ENCODE peak calls at places on chromosomes 5 and 9, in five cellular contexts. W, H, Z, J and R are unnamed samples.

GRCh38 chr5:158020555-158021418 is 161.8 kb upstream of the CLINT1 start:
- DNase-seq in W (no peak), H (no peak), Z (no peak), J (no peak), R (no peak)

GRCh38 chr5:1747079-1747802 is 52.4 kb downstream of the MRPL36 start:
- DNase-seq in W (no peak), H (no peak), Z (no peak), J (no peak), R (no peak)

GRCh38 chr9:81552571-81552970 is 136.8 kb downstream of the TLE1 start:
- DNase-seq in W (no peak), H (no peak), Z (no peak), J (no peak), R (no peak)

GRCh38 chr5:127335381-127335780 is 44.8 kb downstream of the MEGF10 start:
- DNase-seq in W (no peak), H (no peak), Z (no peak), J (no peak), R (no peak)

GRCh38 chr9:114909657-114910056 is 20.7 kb downstream of the TNFSF8 start:
- DNase-seq in W (no peak), H (no peak), Z (no peak), J (no peak), R (no peak)

GRCh38 chr9:137688725-137689124 is 69.9 kb downstream of the EHMT1 start:
- DNase-seq in W (no peak), H (no peak), Z (no peak), J (no peak), R (no peak)

GRCh38 chr9:76218868-76219462 is 175.3 kb downstream of the RFK start:
- DNase-seq in W (no peak), H (no peak), Z (no peak), J (no peak), R (no peak)

GRCh38 chr9:81685763-81686613 is 3.4 kb downstream of the TLE1 start:
- DNase-seq in W (peak; percentile 36), H (no peak), Z (no peak), J (no peak), R (no peak)

GRCh38 chr5:9233712-9234111 is 312.2 kb downstream of the SEMA5A start:
- DNase-seq in W (no peak), H (no peak), Z (no peak), J (no peak), R (no peak)

GRCh38 chr5:120516799-120517198 is 52.7 kb downstream of the PRR16 start:
- DNase-seq in W (no peak), H (no peak), Z (no peak), J (no peak), R (no peak)

GRCh38 chr5:58482536-58482935 is 8.7 kb upstream of the GAPT start:
- DNase-seq in W (no peak), H (no peak), Z (no peak), J (no peak), R (no peak)

GRCh38 chr9:129317179-129318011 is 139.3 kb upstream of the IER5L start:
- DNase-seq in W (peak; percentile 55), H (no peak), Z (no peak), J (no peak), R (no peak)

GRCh38 chr5:81544351-81545001 is 150.5 kb upstream of the ACOT12 start:
- DNase-seq in W (no peak), H (no peak), Z (no peak), J (no peak), R (no peak)

GRCh38 chr9:73643379-73644013 is 491.8 kb downstream of the ANXA1 start:
- DNase-seq in W (peak; percentile 88), H (no peak), Z (no peak), J (no peak), R (no peak)

GRCh38 chr5:180423598-180423997 is 70.5 kb upstream of the GFPT2 start:
- DNase-seq in W (no peak), H (no peak), Z (no peak), J (no peak), R (no peak)

GRCh38 chr5:140182075-140182709 is 7.2 kb downstream of the CYSTM1 start:
- DNase-seq in W (no peak), H (no peak), Z (no peak), J (no peak), R (no peak)

GRCh38 chr9:1050125-1050895 is at the start of gene DMRT2:
- DNase-seq in W (no peak), H (peak; percentile 88), Z (peak; percentile 91), J (no peak), R (peak; percentile 97)